ENCODE peak calls at places on chromosomes 1 and 21, in six cellular contexts. L is tibial nerve, P is RWPE1, Y is left ventricle myocardium inferior, G is GM10248, I is fibroblast of lung. Q is an unnamed sample.

GRCh38 chr1:229225331-229225782 is 45.6 kb upstream of the RAB4A start:
- DNase-seq in Y (no peak), P (peak), G (no peak), L (no peak), I (no peak), Q (no peak)

GRCh38 chr1:3790952-3791351 is 5.3 kb downstream of the LRRC47 start:
- DNase-seq in L (no peak), G (no peak), Y (no peak), I (no peak), P (no peak), Q (no peak)

GRCh38 chr21:35172231-35172630 is 123.1 kb upstream of the RUNX1 start:
- DNase-seq in Y (no peak), L (no peak), P (no peak), I (no peak), G (no peak), Q (no peak)

GRCh38 chr1:58966917-58967733 is 183.3 kb upstream of the JUN start:
- DNase-seq in P (no peak), Y (no peak), I (no peak), G (no peak), L (no peak), Q (no peak)

GRCh38 chr21:43718872-43719747 is at the start of gene PDXK:
- DNase-seq in I (peak), Y (peak), L (peak), G (peak), P (peak), Q (peak)

GRCh38 chr1:15963968-15964648 is 11.8 kb downstream of the ZBTB17 start:
- DNase-seq in I (no peak), L (no peak), Y (no peak), P (no peak), G (peak), Q (no peak)

GRCh38 chr1:42318601-42319000 is 16.4 kb downstream of the FOXJ3 start:
- DNase-seq in Y (no peak), I (no peak), P (no peak), L (no peak), G (no peak), Q (no peak)

GRCh38 chr1:42736152-42736551 is 3.9 kb downstream of the CLDN19 start:
- DNase-seq in I (no peak), L (no peak), G (no peak), Y (no peak), P (peak), Q (no peak)

GRCh38 chr1:230820568-230820967 is 47.8 kb downstream of the C1orf198 start:
- DNase-seq in L (no peak), P (no peak), Y (no peak), G (no peak), I (no peak), Q (no peak)

GRCh38 chr1:152110365-152110859 is 4.8 kb downstream of the TCHH start:
- DNase-seq in G (no peak), P (peak), L (no peak), I (peak), Y (peak), Q (no peak)

GRCh38 chr1:17606826-17607440 is 67.4 kb downstream of the ARHGEF10L start:
- DNase-seq in P (peak), Y (peak), I (peak), G (peak), L (peak), Q (peak)

GRCh38 chr1:61699893-61700851 is 24.8 kb downstream of the TM2D1 start:
- DNase-seq in L (no peak), Y (no peak), G (no peak), P (no peak), I (no peak), Q (no peak)

GRCh38 chr1:154941332-154941995 is 4.9 kb upstream of the PMVK start:
- DNase-seq in I (no peak), Y (no peak), G (no peak), P (no peak), L (no peak), Q (no peak)

GRCh38 chr1:205656236-205656635 is 24.1 kb downstream of the SLC45A3 start:
- DNase-seq in L (no peak), Y (no peak), G (no peak), I (peak), P (no peak), Q (no peak)

GRCh38 chr1:61754545-61754944 is 12.3 kb downstream of the PATJ start:
- DNase-seq in P (peak), I (no peak), G (no peak), L (no peak), Y (no peak), Q (no peak)

GRCh38 chr1:108000620-108001105 is 35.7 kb upstream of the VAV3 start:
- DNase-seq in I (peak), Y (peak), L (peak), P (no peak), G (no peak), Q (no peak)

GRCh38 chr1:78126506-78126905 is 80.7 kb downstream of the GIPC2 start:
- DNase-seq in Y (no peak), I (peak), G (no peak), P (no peak), L (no peak), Q (no peak)

GRCh38 chr21:42009831-42010506 is at the start of gene ZBTB21:
- DNase-seq in P (peak), L (peak), I (peak), G (peak), Y (peak), Q (peak)

GRCh38 chr1:206503591-206504362 is 3.6 kb upstream of the RASSF5 start:
- DNase-seq in G (peak), L (no peak), Y (no peak), I (peak), P (peak), Q (no peak)

GRCh38 chr1:27137544-27138075 is 17.3 kb downstream of the SLC9A1 start:
- DNase-seq in G (no peak), I (no peak), P (peak), Y (peak), L (no peak), Q (no peak)

GRCh38 chr1:234676103-234676594 is 66.2 kb upstream of the IRF2BP2 start:
- DNase-seq in P (peak), I (peak), Y (peak), G (peak), L (peak), Q (peak)

GRCh38 chr1:111961773-111962565 is 27.5 kb downstream of the KCND3 start:
- DNase-seq in I (no peak), G (no peak), Y (peak), P (no peak), L (no peak), Q (no peak)

GRCh38 chr21:18869105-18869504 is 465.5 kb upstream of the TMPRSS15 start:
- DNase-seq in P (no peak), L (no peak), G (no peak), I (no peak), Y (no peak), Q (no peak)

GRCh38 chr1:218741852-218742251 is 396.7 kb downstream of the TGFB2 start:
- DNase-seq in P (no peak), L (no peak), Y (no peak), I (no peak), G (no peak), Q (no peak)

GRCh38 chr21:42145569-42146250 is 73.2 kb upstream of the ABCG1 start:
- DNase-seq in I (peak), G (peak), Y (no peak), L (no peak), P (peak), Q (peak)

GRCh38 chr1:18409609-18410237 is 71.0 kb upstream of the KLHDC7A start:
- DNase-seq in I (no peak), Y (no peak), L (no peak), G (no peak), P (no peak), Q (no peak)

GRCh38 chr1:230163205-230163604 is 96.2 kb downstream of the GALNT2 start:
- DNase-seq in P (no peak), I (peak), Y (no peak), L (no peak), G (no peak), Q (no peak)

GRCh38 chr1:201985355-201985754 is 2.9 kb downstream of the RNPEP start:
- DNase-seq in Y (no peak), L (no peak), P (no peak), I (no peak), G (no peak), Q (no peak)

GRCh38 chr1:86155807-86156561 is 588 bp downstream of the COL24A1 start:
- DNase-seq in I (peak), G (no peak), Y (peak), P (no peak), L (no peak), Q (no peak)

GRCh38 chr1:204358145-204358544 is 1.6 kb downstream of the PLEKHA6 start:
- DNase-seq in I (no peak), L (no peak), Y (no peak), P (no peak), G (no peak), Q (no peak)

GRCh38 chr21:42530167-42530518 is 16.5 kb downstream of the SLC37A1 start:
- DNase-seq in G (no peak), P (no peak), L (no peak), Y (no peak), I (no peak), Q (no peak)

GRCh38 chr1:36582066-36582755 is 99.5 kb upstream of the CSF3R start:
- DNase-seq in L (no peak), I (no peak), P (no peak), Y (no peak), G (no peak), Q (no peak)

GRCh38 chr1:42328047-42328625 is 6.9 kb downstream of the FOXJ3 start:
- DNase-seq in P (no peak), Y (no peak), I (no peak), G (no peak), L (no peak), Q (no peak)

GRCh38 chr1:101101362-101101761 is 75.8 kb upstream of the DPH5 start:
- DNase-seq in Y (no peak), I (peak), G (no peak), P (no peak), L (no peak), Q (no peak)

GRCh38 chr1:183327429-183328290 is 90.5 kb downstream of the NMNAT2 start:
- DNase-seq in G (no peak), I (no peak), P (no peak), L (no peak), Y (peak), Q (no peak)

DNA sequence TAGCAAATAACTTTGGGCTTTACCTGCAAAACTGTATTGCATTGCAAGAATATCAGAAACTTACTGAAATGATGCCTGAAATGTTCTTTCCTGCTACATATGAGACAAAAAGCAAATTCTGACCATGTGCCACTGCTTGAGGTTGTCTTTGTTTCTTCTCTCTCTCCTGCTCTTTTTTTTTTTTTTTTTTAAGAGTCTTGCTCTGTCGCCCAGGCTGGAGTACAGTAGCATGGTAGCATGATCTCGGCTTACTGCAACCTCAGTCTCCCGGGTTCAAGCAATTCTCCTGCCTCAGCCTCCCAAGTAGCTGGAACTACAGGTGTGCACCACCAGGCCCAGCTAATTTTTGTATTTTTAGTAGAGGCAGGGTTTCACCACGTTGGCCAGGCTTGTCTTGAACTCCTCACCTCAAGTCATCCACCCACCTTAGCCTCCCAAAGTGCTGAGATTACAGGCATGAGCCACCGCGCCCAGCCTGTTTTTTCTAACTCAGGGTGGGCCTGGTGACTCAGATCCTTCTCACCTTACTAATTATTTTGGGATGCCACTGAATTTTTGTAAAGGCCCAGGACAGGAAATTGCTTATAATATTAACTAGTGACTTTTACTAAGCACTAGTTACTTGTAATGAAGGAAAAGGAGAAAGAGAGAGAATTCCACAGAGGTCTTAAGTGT is 35.9 kb downstream of the DNASE2B start:
- DNase-seq in L (no peak), Y (no peak), G (no peak), I (no peak), P (no peak), Q (no peak)
- TF ChIP-seq CTCF in L (no peak), Y (peak), G (no peak), I (no peak), P (peak), Q (no peak)

GRCh38 chr21:38060533-38060932 is 144.3 kb upstream of the KCNJ6 start:
- DNase-seq in L (no peak), I (no peak), P (no peak), Y (no peak), G (no peak), Q (no peak)
- TF ChIP-seq CTCF in L (no peak), I (no peak), P (no peak), Y (no peak), G (no peak), Q (no peak)

DNA sequence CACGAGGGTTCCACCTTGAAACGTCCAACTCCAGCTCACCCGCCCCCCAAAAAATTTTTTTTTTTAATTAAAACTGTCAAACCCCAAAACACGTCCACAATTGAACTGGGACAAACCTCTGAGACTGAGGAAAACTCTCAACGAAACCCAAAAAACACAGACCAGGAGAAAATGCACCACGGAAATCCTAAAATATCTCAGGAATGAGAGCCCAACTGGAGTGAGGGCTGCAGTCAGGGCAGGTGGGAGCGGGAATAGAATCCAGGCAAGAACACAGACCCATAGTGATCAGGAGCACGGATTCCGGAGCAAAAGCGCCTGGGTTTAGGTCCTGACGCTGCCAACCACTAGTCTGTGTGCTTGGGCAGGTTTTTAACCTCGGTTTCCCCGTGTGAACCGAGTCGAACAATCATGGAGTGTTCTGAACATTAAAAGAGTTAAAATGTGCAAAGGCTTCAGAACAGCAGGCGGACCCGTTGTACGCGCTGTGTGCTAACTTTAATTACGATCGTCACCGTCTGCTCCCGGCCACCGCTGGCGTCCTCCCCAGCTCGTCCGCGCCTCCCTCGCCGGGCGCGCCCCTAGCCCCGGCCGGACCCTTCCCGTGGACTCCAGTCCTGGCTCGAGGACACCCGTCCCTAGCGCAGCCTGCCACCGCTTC is 624 bp downstream of the ARHGAP29 start:
- DNase-seq in P (no peak), L (no peak), I (peak), G (no peak), Y (peak), Q (no peak)
- TF ChIP-seq CTCF in P (peak), L (no peak), I (peak), G (no peak), Y (peak), Q (no peak)

GRCh38 chr1:226403522-226404034 is 4.3 kb downstream of the PARP1 start:
- DNase-seq in L (no peak), G (peak), I (peak), Y (no peak), P (peak), Q (no peak)
- TF ChIP-seq CTCF in L (peak), G (peak), I (peak), Y (peak), P (no peak), Q (no peak)

GRCh38 chr1:89276690-89277089 is 4.0 kb upstream of the GBP5 start:
- DNase-seq in P (no peak), I (peak), Y (no peak), L (no peak), G (no peak), Q (no peak)
- TF ChIP-seq CTCF in P (no peak), I (no peak), Y (peak), L (no peak), G (peak), Q (no peak)

GRCh38 chr1:117710710-117711109 is 104.9 kb downstream of the TENT5C start:
- DNase-seq in I (no peak), L (no peak), G (no peak), Y (no peak), P (no peak), Q (no peak)
- TF ChIP-seq CTCF in I (peak), L (no peak), G (peak), Y (no peak), P (no peak), Q (no peak)

GRCh38 chr1:150186789-150187559 is 37.3 kb downstream of the PLEKHO1 start:
- DNase-seq in L (no peak), G (peak), P (peak), Y (no peak), I (peak), Q (no peak)

GRCh38 chr1:150185481-150185880 is 35.8 kb downstream of the PLEKHO1 start:
- DNase-seq in G (no peak), I (no peak), Y (no peak), L (no peak), P (no peak), Q (no peak)

GRCh38 chr1:150192012-150192411 is 42.3 kb downstream of the PLEKHO1 start:
- DNase-seq in I (peak), G (no peak), Y (no peak), P (no peak), L (no peak), Q (no peak)

GRCh38 chr1:150182233-150182632 is 32.5 kb downstream of the PLEKHO1 start:
- DNase-seq in G (no peak), P (no peak), L (no peak), Y (no peak), I (no peak), Q (no peak)

DNA sequence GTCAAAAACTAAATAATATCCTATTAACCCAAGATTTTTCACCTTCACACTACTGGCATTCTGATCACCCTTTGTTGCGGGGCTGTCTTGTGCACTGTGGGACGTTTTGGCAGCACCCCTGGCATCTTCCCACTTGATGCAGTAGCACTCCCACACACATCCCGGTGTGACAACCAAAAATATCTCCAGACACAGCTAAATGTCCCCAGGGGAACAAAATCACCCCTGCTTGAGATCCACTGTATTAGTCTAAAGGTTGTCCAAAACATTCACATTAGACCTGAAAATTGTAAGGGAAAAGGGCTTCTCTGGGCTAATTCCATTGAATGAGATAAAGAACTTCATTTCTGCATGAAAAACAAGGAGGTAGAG is 37.8 kb downstream of the PLEKHO1 start:
- DNase-seq in P (no peak), G (no peak), L (no peak), Y (no peak), I (no peak), Q (no peak)
- TF ChIP-seq CTCF in P (peak), G (no peak), L (no peak), Y (peak), I (no peak), Q (no peak)

GRCh38 chr21:31557421-31557955 is 102.0 kb upstream of the SOD1 start:
- DNase-seq in P (no peak), I (no peak), G (no peak), L (no peak), Y (no peak), Q (no peak)

GRCh38 chr21:31558839-31559367 is 100.6 kb upstream of the SOD1 start:
- DNase-seq in I (peak), G (peak), L (peak), P (peak), Y (peak), Q (peak)

GRCh38 chr21:31559368-31560119 is 99.9 kb upstream of the SOD1 start:
- DNase-seq in P (peak), I (peak), G (peak), L (peak), Y (peak), Q (peak)

GRCh38 chr21:31556662-31557061 is 102.8 kb upstream of the SOD1 start:
- DNase-seq in L (no peak), P (no peak), G (no peak), I (no peak), Y (no peak), Q (no peak)

GRCh38 chr21:31557956-31558838 is 101.3 kb upstream of the SOD1 start:
- DNase-seq in I (peak), G (no peak), P (peak), Y (no peak), L (no peak), Q (no peak)
- TF ChIP-seq CTCF in I (no peak), G (no peak), P (no peak), Y (no peak), L (no peak), Q (no peak)

GRCh38 chr1:210711825-210712224 is 383.1 kb downstream of the HHAT start:
- DNase-seq in L (no peak), P (no peak), G (no peak), Y (no peak), I (no peak), Q (no peak)
- TF ChIP-seq CTCF in L (no peak), P (no peak), G (no peak), Y (peak), I (no peak), Q (no peak)

GRCh38 chr1:226309398-226310122 is 596 bp upstream of the LIN9 start:
- DNase-seq in P (peak), L (no peak), G (peak), I (peak), Y (peak), Q (peak)
- TF ChIP-seq CTCF in P (no peak), L (peak), G (no peak), I (no peak), Y (peak), Q (no peak)